ENCODE peak calls at places on chromosomes 4 and X, in seven cellular contexts. J is SJSA1, S is body of pancreas, N is spleen, V is upper lobe of right lung, R is fibroblast of lung, Z is IMR-90. Y is an unnamed sample.

GRCh38 chrX:80765226-80765625 is 44.5 kb downstream of the BRWD3 start:
- DNase-seq in V (no peak), Z (peak), N (no peak), S (no peak), R (peak), J (no peak), Y (no peak)

GRCh38 chr4:141027421-141027820 is 105.8 kb downstream of the RNF150 start:
- DNase-seq in V (no peak), R (peak), N (no peak), J (no peak), S (peak), Z (peak), Y (no peak)

GRCh38 chr4:151569650-151570049 is 160.7 kb downstream of the FHIP1A start:
- DNase-seq in N (no peak), J (no peak), V (no peak), R (no peak), Z (no peak), S (peak), Y (no peak)

GRCh38 chr4:28062562-28062961 is 1201.9 kb downstream of the STIM2 start:
- DNase-seq in N (no peak), R (no peak), V (no peak), Z (no peak), S (no peak), J (no peak), Y (no peak)

GRCh38 chrX:109782994-109783711 is 50.1 kb upstream of the ACSL4 start:
- DNase-seq in N (no peak), S (no peak), V (no peak), J (no peak), R (no peak), Z (peak), Y (no peak)

GRCh38 chrX:42247241-42247640 is 323.9 kb upstream of the CASK start:
- DNase-seq in V (no peak), N (no peak), S (no peak), J (no peak), R (peak), Z (peak), Y (no peak)

GRCh38 chr4:78653655-78654054 is 102.1 kb downstream of the ANXA3 start:
- DNase-seq in R (peak), V (no peak), S (no peak), Z (peak), J (no peak), N (no peak), Y (no peak)

GRCh38 chrX:130174051-130174704 is 2.4 kb downstream of the RAB33A start:
- DNase-seq in Z (peak), J (no peak), V (no peak), R (peak), S (peak), N (no peak), Y (no peak)

GRCh38 chrX:138794285-138794684 is 82.8 kb upstream of the FGF13 start:
- DNase-seq in J (no peak), N (no peak), Z (no peak), S (no peak), R (no peak), V (no peak), Y (no peak)

GRCh38 chr4:109947457-109947856 is 34.8 kb downstream of the EGF start:
- DNase-seq in N (no peak), S (no peak), V (no peak), J (no peak), Z (peak), R (no peak), Y (no peak)

GRCh38 chr4:117640836-117641235 is 393.4 kb upstream of the NDST3 start:
- DNase-seq in N (no peak), V (no peak), R (no peak), J (no peak), S (no peak), Z (no peak), Y (no peak)

GRCh38 chr4:23035521-23036056 is 342.9 kb downstream of the GBA3 start:
- DNase-seq in S (no peak), J (no peak), R (no peak), N (no peak), Z (no peak), V (no peak), Y (no peak)

GRCh38 chrX:130552444-130553073 is 150.8 kb downstream of the RBMX2 start:
- DNase-seq in S (no peak), V (no peak), J (no peak), N (no peak), Z (no peak), R (no peak), Y (no peak)

GRCh38 chr4:95835672-95836071 is 4.2 kb upstream of the PDHA2 start:
- DNase-seq in Z (no peak), N (no peak), J (no peak), R (peak), S (no peak), V (no peak), Y (no peak)

GRCh38 chr4:112284166-112284565 is 1.5 kb downstream of the TIFA start:
- DNase-seq in V (no peak), N (no peak), R (peak), S (no peak), J (no peak), Z (peak), Y (no peak)

GRCh38 chr4:122480655-122481487 is 24.3 kb upstream of the IL2 start:
- DNase-seq in R (no peak), S (no peak), Z (no peak), N (no peak), V (no peak), J (no peak), Y (no peak)

GRCh38 chrX:13902406-13902805 is 85.5 kb upstream of the GPM6B start:
- DNase-seq in J (no peak), S (no peak), R (no peak), Z (no peak), V (no peak), N (no peak), Y (no peak)

GRCh38 chr4:109207060-109207459 is 95.4 kb downstream of the COL25A1 start:
- DNase-seq in Z (peak), V (no peak), S (no peak), J (no peak), N (no peak), R (peak), Y (no peak)

GRCh38 chrX:15854080-15854655 is 445 bp downstream of the AP1S2 start:
- DNase-seq in N (peak), J (peak), V (peak), R (peak), S (peak), Z (no peak), Y (peak)

GRCh38 chr4:152164561-152164960 is 371.3 kb downstream of the FBXW7 start:
- DNase-seq in J (no peak), V (no peak), S (no peak), N (no peak), R (no peak), Z (no peak), Y (no peak)

GRCh38 chrX:14712096-14712495 is 160.8 kb downstream of the FANCB start:
- DNase-seq in V (no peak), J (no peak), Z (no peak), S (no peak), R (no peak), N (no peak), Y (no peak)

GRCh38 chr4:124427095-124427767 is 285.3 kb downstream of the ANKRD50 start:
- DNase-seq in Z (no peak), N (no peak), J (no peak), V (no peak), S (peak), R (no peak), Y (no peak)

GRCh38 chrX:9757366-9757765 is 8.3 kb downstream of the GPR143 start:
- DNase-seq in J (no peak), R (no peak), V (no peak), N (no peak), S (no peak), Z (no peak), Y (no peak)

GRCh38 chrX:84064164-84064563 is 123.8 kb downstream of the RPS6KA6 start:
- DNase-seq in N (no peak), R (peak), J (no peak), S (no peak), Z (peak), V (no peak), Y (no peak)

GRCh38 chr4:23822181-23822580 is 67.7 kb downstream of the PPARGC1A start:
- DNase-seq in Z (peak), V (no peak), S (no peak), N (no peak), R (no peak), J (no peak), Y (no peak)

GRCh38 chr4:72886602-72887001 is 182.9 kb downstream of the COX18 start:
- DNase-seq in S (no peak), N (no peak), Z (no peak), J (no peak), V (no peak), R (peak), Y (no peak)

GRCh38 chr4:4406455-4407298 is 19.8 kb downstream of the NSG1 start:
- DNase-seq in R (no peak), N (peak), S (no peak), J (no peak), Z (no peak), V (no peak), Y (no peak)

GRCh38 chr4:16582526-16582925 is 315.9 kb downstream of the LDB2 start:
- DNase-seq in V (no peak), S (no peak), Z (no peak), N (no peak), J (no peak), R (no peak), Y (no peak)

GRCh38 chrX:12138366-12139313 is at the start of gene FRMPD4:
- DNase-seq in J (peak), N (peak), R (no peak), V (no peak), Z (peak), S (no peak), Y (no peak)

GRCh38 chr4:122898370-122899150 is 23.8 kb downstream of the NUDT6 start:
- DNase-seq in R (peak), V (no peak), N (no peak), S (peak), Z (peak), J (peak), Y (no peak)

GRCh38 chr4:879730-880079 is 52.4 kb downstream of the GAK start:
- DNase-seq in J (no peak), V (no peak), S (no peak), R (no peak), Z (no peak), N (no peak), Y (no peak)

GRCh38 chrX:147217334-147217733 is 402.8 kb upstream of the CXorf51A start:
- DNase-seq in R (no peak), S (no peak), N (peak), Z (no peak), J (no peak), V (no peak), Y (no peak)

GRCh38 chr4:102319594-102319993 is 25.7 kb downstream of the SLC39A8 start:
- DNase-seq in R (no peak), Z (no peak), V (no peak), N (no peak), J (no peak), S (no peak), Y (no peak)

GRCh38 chr4:154982187-154983047 is 201.3 kb downstream of the RBM46 start:
- DNase-seq in N (no peak), R (peak), J (peak), V (peak), Z (peak), S (peak), Y (no peak)

GRCh38 chr4:73603854-73604584 is 16.2 kb downstream of the RASSF6 start:
- DNase-seq in R (no peak), J (no peak), S (peak), N (no peak), Z (peak), V (no peak), Y (no peak)

GRCh38 chrX:12814434-12814833 is 23.2 kb downstream of the PRPS2 start:
- DNase-seq in S (peak), V (no peak), Z (peak), J (no peak), N (no peak), R (peak), Y (no peak)

GRCh38 chrX:101206471-101206870 is 13.1 kb upstream of the DRP2 start:
- DNase-seq in Z (peak), J (no peak), R (peak), N (no peak), S (no peak), V (no peak), Y (no peak)

GRCh38 chrX:154525606-154526490 is 9.8 kb upstream of the FAM3A start:
- DNase-seq in J (no peak), Z (no peak), R (no peak), S (no peak), N (no peak), V (no peak), Y (no peak)

GRCh38 chrX:40266490-40267333 is 169.0 kb upstream of the BCOR start:
- DNase-seq in J (peak), S (peak), Z (peak), N (peak), R (peak), V (peak), Y (peak)

DNA sequence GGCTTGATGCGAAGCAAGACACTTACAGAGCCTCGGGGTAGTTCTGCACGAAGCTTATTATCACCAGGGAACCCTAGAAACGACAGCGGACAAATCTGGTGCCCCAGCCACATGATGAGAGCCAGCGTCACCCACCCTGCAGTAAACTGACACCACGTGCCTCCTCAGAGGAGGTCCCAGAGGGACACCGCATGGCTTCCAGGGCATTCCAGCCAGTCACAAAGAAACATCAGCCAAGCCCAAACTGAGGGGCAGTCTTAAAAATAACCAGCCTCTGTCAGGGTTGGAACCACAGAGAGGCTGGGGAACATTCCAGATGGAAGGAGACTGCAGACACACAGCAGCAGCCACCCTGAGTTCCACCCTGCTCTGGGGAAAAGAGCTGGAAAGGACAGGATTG is 36.6 kb upstream of the HGFAC start:
- DNase-seq in J (no peak), N (peak), R (no peak), S (no peak), V (no peak), Z (no peak), Y (peak)
- H3K27ac ChIP-seq in J (no peak), N (no peak), R (no peak), S (no peak), V (no peak), Z (no peak), Y (no peak)

DNA sequence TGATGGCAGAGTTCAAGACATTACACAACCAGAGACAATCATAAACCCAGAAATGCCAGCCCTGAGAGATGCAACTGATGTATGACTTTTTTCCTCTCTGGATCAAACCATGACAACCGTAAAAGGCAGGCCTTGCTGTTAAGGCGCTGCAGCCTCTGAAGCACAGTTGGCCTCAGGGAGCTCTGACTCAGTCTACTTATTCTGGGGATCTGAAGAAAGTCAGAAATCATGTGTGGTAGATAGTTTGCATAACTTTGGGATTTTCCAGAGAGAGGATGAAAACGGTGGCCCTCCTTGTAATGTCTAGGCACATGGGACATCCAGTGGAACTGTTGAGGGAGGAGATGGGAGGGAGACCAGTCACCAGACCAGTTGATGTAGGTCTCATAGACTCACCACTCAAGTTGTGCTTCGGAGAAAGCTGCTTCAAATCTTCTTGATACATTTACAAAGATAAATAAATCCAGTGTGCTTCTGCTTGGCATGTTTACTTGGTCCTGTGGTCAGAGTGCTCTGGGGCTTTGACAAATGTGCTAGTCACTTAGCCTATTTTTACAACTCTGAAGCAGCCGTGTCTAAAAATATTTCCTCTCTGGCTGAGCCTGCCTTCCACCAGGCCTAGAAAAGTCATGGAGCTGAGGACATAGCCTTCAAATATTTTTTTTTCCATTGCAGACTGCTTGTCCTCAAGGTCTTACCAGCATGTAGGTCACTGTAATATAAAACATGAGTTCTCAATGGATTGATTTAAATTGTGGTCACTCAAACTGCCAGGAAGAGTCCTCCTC is 7.5 kb downstream of the HADH start:
- DNase-seq in J (peak), V (no peak), N (no peak), S (peak), Z (peak), R (peak), Y (no peak)
- H3K4me3 ChIP-seq in J (no peak), V (no peak), N (no peak), S (no peak), Z (no peak), R (no peak), Y (no peak)

GRCh38 chr4:175674219-175674618 is 137.8 kb downstream of the GPM6A start:
- DNase-seq in R (no peak), V (no peak), S (no peak), J (no peak), Z (no peak), N (no peak), Y (no peak)
- H3K27ac ChIP-seq in R (no peak), V (no peak), S (no peak), J (no peak), Z (no peak), N (no peak), Y (no peak)

GRCh38 chr4:34183916-34184315 is 2060.4 kb downstream of the ARAP2 start:
- DNase-seq in V (no peak), S (no peak), Z (no peak), N (no peak), J (no peak), R (no peak), Y (no peak)

GRCh38 chr4:34182346-34182745 is 2062.0 kb downstream of the ARAP2 start:
- DNase-seq in Z (peak), V (no peak), R (peak), N (no peak), S (peak), J (no peak), Y (no peak)

GRCh38 chr4:34178476-34178875 is 2065.8 kb downstream of the ARAP2 start:
- DNase-seq in S (no peak), V (no peak), J (no peak), N (no peak), R (no peak), Z (no peak), Y (no peak)

GRCh38 chr4:34181891-34182290 is 2062.4 kb downstream of the ARAP2 start:
- DNase-seq in N (no peak), V (no peak), Z (peak), R (peak), J (no peak), S (no peak), Y (no peak)

DNA sequence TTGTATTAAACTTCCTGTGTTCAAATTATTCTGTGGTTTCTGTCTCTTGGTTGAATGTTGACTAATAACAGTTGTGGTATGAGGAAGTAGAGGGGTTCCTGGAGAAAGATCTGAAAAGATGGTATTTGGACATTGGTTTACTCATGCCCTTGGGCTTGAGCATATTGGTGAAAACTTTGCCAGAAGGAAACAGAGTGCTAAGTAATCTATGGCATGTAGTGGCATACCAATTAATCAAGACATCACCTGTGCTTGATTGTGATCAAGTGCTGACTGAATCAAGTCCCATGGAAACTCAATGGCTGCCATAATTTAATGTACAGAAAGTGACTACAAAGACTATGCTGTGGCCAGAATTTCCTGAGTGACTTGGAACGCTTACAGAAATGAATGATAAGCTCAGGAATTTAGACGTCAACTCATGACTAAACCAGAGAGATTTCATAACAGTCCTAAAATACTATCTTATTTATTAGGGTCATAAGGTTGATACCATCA is 2063.0 kb downstream of the ARAP2 start:
- DNase-seq in Z (peak), R (peak), S (no peak), N (no peak), J (no peak), V (no peak), Y (no peak)
- H3K4me3 ChIP-seq in Z (no peak), R (no peak), S (no peak), N (no peak), J (no peak), V (no peak), Y (no peak)

GRCh38 chr4:156635046-156635445 is 336.6 kb downstream of the PDGFC start:
- DNase-seq in S (no peak), R (no peak), N (no peak), V (no peak), J (no peak), Z (no peak), Y (no peak)

GRCh38 chr4:156634612-156635011 is 337.0 kb downstream of the PDGFC start:
- DNase-seq in Z (peak), R (no peak), V (no peak), N (no peak), J (no peak), S (no peak), Y (no peak)

GRCh38 chr4:156638332-156638731 is 333.3 kb downstream of the PDGFC start:
- DNase-seq in V (no peak), N (no peak), R (peak), J (no peak), Z (peak), S (no peak), Y (no peak)

GRCh38 chr4:156636398-156636797 is 335.2 kb downstream of the PDGFC start:
- DNase-seq in R (no peak), N (no peak), S (no peak), V (no peak), Z (no peak), J (no peak), Y (no peak)

DNA sequence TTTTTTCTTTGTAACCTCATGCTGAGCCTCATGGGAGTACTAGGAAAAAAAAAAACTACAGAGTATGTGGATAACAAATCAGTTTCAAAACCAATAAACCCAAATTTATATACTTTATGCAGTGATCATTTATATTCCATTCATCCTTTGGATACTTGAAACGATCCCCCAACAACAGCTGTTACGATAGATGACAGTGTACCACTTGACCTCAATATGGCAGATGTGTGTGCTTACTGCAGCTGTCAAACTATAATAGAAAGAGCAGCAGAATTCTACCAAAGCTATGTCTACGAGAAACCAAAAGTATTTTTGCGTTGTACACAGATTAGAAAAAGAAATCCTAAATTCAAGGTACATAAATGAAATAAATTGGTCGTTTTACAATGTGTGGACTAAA is 337.8 kb downstream of the PDGFC start:
- DNase-seq in S (no peak), N (no peak), V (no peak), J (no peak), R (no peak), Z (no peak), Y (no peak)
- H3K27ac ChIP-seq in S (no peak), N (no peak), V (no peak), J (no peak), R (no peak), Z (no peak), Y (no peak)

DNA sequence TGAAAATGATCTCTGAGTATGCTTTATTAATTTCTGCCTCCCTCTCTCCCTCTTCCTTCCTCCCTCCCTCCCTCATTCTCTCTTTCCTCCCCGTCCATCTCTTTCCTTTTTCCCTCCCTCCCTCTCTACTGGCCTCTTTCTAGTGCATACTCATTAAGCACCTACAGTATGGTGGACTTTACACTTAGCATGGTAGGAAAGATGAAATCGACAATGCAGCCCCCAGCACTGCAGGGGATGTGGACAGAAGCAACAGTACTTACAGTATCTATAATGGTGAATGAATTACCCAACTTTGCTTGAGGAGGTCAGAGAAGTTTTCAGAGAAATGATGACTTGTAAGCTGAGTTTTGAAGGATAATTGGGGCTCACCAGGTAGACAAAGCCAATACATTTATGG is 143.8 kb upstream of the RPS6KA3 start:
- DNase-seq in R (no peak), Z (no peak), V (no peak), S (no peak), N (no peak), J (no peak), Y (no peak)
- H3K4me3 ChIP-seq in R (no peak), Z (no peak), V (no peak), S (no peak), N (no peak), J (no peak), Y (no peak)